ENCODE peak calls at places on chromosomes 2 and 18, in ten cellular contexts. L is IMR-90, A is suprapubic skin, P is A549, U is H1, K is ovary, Y is sigmoid colon, B is prostate gland, O is transverse colon, F is HepG2. D is an unnamed sample.

GRCh38 chr2:176534798-176535479 is 265.7 kb downstream of the MTX2 start:
- DNase-seq in L (no peak), A (no peak), P (no peak), U (no peak), K (no peak), Y (no peak), B (peak), O (no peak), F (no peak), D (no peak)

GRCh38 chr2:31384351-31384750 is 30.2 kb downstream of the XDH start:
- DNase-seq in L (peak), A (no peak), P (peak), U (no peak), K (no peak), Y (no peak), B (no peak), O (no peak), F (no peak), D (peak)

GRCh38 chr2:12106440-12107080 is 360.1 kb downstream of the LPIN1 start:
- DNase-seq in L (peak), A (no peak), P (peak), U (no peak), K (peak), Y (peak), B (no peak), O (peak), F (no peak), D (no peak)

GRCh38 chr2:113838277-113838676 is 51.6 kb upstream of the ACTR3 start:
- DNase-seq in L (no peak), A (no peak), P (no peak), U (no peak), K (no peak), Y (no peak), B (no peak), O (no peak), F (peak), D (no peak)

GRCh38 chr18:3060667-3061580 is 48.0 kb upstream of the LPIN2 start:
- DNase-seq in L (no peak), A (no peak), P (no peak), U (no peak), K (no peak), Y (no peak), B (no peak), O (no peak), F (peak), D (no peak)

GRCh38 chr2:108257757-108258331 is 18.1 kb downstream of the SULT1C3 start:
- DNase-seq in L (peak), A (no peak), P (no peak), U (no peak), K (no peak), Y (no peak), B (no peak), O (no peak), F (peak), D (no peak)

GRCh38 chr2:130759906-130760753 is 4.8 kb downstream of the AMER3 start:
- DNase-seq in L (no peak), A (no peak), P (no peak), U (no peak), K (no peak), Y (no peak), B (no peak), O (no peak), F (no peak), D (no peak)

GRCh38 chr2:18795881-18796280 is 206.5 kb upstream of the NT5C1B start:
- DNase-seq in L (peak), A (no peak), P (no peak), U (no peak), K (no peak), Y (no peak), B (no peak), O (no peak), F (no peak), D (no peak)

GRCh38 chr18:58694720-58695468 is 23.6 kb downstream of the MALT1 start:
- DNase-seq in L (no peak), A (no peak), P (no peak), U (no peak), K (no peak), Y (no peak), B (no peak), O (no peak), F (no peak), D (no peak)

GRCh38 chr2:100163605-100164004 is 21.2 kb upstream of the AFF3 start:
- DNase-seq in L (no peak), A (no peak), P (no peak), U (no peak), K (no peak), Y (no peak), B (no peak), O (no peak), F (no peak), D (no peak)

GRCh38 chr2:95121150-95121494 is 486 bp downstream of the MRPS5 start:
- DNase-seq in L (peak), A (no peak), P (no peak), U (no peak), K (no peak), Y (no peak), B (no peak), O (no peak), F (peak), D (no peak)
- TF ChIP-seq POLR2A in L (no peak), A (no peak), P (no peak), U (no peak), K (no peak), Y (no peak), B (no peak), O (no peak), F (no peak), D (no peak)

DNA sequence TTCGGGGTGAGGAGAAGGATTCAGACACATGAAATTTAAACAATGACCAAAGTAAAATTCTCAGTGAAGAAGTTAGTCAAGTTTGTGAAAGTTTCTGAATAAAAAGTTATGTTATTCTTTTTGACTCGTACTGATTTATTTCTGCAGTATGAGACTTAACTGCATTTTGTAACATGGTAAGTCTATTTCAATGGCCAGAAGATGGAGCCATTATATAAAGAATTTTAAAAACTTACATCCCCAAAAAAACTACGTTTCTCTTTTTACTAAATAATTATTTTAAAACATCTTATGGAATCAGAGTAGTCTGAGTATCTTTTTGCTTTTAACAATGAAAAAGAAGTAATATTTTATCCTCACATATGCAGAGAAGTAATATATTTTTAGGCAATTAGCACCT is 51.4 kb upstream of the SCN1A start:
- DNase-seq in L (peak), A (no peak), P (no peak), U (no peak), K (no peak), Y (no peak), B (no peak), O (no peak), F (no peak), D (no peak)
- TF ChIP-seq CTCF in L (peak), A (no peak), P (peak), U (no peak), K (no peak), Y (no peak), B (no peak), O (no peak), F (no peak), D (no peak)

DNA sequence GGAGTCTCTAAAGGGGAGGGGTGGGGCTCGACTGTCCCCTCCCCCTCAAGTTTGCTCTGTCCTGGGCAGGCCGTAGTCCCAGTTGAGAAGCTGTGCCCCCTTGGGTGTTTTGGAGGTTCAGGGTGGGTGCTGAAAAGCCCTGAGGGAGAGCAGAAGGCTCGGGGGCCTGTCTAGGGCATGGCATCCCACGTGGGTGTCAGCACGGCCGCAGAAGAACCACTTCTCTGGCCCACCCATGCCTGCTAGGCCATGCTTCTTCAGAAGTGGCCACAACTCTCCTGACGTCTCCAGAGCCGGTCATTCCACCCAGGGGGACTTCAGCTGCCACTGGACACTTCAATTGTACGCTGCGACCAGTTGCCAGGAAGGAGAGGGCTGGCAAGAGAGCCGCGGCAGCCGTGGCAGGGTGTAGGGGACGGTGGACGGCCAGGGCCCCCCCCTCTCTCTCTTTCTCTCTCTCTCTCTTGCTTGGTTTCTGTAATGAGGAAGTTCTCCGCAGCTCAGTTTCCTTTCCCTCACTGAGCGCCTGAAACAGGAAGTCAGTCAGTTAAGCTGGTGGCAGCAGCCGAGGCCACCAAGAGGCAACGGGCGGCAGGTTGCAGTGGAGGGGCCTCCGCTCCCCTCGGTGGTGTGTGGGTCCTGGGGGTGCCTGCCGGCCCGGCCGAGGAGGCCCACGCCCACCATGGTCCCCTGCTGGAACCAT is at the start of gene INPP5D:
- DNase-seq in L (no peak), A (peak), P (no peak), U (no peak), K (no peak), Y (peak), B (no peak), O (peak), F (peak), D (peak)
- TF ChIP-seq POLR2A in L (no peak), A (no peak), P (no peak), U (no peak), K (no peak), Y (no peak), B (no peak), O (peak), F (no peak), D (no peak)

GRCh38 chr2:174704061-174704460 is 60.2 kb downstream of the CHRNA1 start:
- DNase-seq in L (no peak), A (no peak), P (no peak), U (no peak), K (no peak), Y (no peak), B (no peak), O (no peak), F (no peak), D (no peak)

GRCh38 chr2:174697267-174697666 is 67.0 kb downstream of the CHRNA1 start:
- DNase-seq in L (peak), A (no peak), P (peak), U (peak), K (no peak), Y (no peak), B (no peak), O (peak), F (peak), D (peak)

GRCh38 chr2:174702541-174702940 is 61.7 kb downstream of the CHRNA1 start:
- DNase-seq in L (no peak), A (no peak), P (no peak), U (no peak), K (no peak), Y (no peak), B (no peak), O (no peak), F (no peak), D (no peak)

GRCh38 chr2:174704647-174705046 is 59.6 kb downstream of the CHRNA1 start:
- DNase-seq in L (no peak), A (no peak), P (no peak), U (no peak), K (no peak), Y (no peak), B (no peak), O (no peak), F (no peak), D (no peak)

DNA sequence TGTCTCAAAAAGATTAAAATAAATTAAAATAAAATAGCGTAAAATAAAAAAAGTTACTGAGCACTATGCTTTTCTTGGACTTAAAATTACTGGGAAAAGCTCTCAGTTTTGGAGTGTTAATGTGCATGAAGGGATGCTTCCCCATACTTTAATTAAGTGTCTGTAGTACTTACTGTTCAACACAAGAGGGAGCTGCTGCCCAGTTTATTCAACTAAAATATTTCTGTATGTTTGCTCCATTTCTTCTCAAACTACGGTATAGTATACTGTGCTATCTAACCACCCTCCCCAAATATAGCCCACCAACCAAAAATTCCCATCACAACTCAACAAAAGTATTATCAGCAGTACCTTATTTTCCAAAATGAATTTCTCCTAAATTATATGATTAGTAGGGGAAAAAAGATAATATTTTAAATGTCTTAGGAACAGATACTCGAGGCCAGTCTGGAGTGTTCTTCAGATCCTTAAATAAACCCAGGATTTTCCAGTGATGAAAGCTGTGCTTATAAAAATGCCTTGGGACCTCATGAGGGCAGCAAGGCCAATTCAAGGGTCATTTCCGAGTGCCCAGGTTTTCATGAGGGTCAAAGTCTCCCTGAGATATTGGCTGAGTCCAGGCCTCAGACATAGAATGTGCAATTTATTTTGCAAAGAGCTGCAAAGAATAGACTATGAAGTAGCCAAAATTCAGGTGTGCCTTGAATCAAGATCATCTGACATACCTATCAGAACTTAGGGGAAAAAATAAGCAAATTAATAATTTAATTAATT is 64.1 kb downstream of the CHRNA1 start:
- DNase-seq in L (peak), A (no peak), P (peak), U (no peak), K (no peak), Y (no peak), B (no peak), O (no peak), F (peak), D (no peak)
- TF ChIP-seq CTCF in L (peak), A (peak), P (peak), U (no peak), K (peak), Y (peak), B (peak), O (peak), F (peak), D (no peak)

GRCh38 chr2:160063266-160063665 is 851 bp upstream of the PLA2R1 start:
- DNase-seq in L (no peak), A (no peak), P (no peak), U (no peak), K (no peak), Y (no peak), B (no peak), O (no peak), F (no peak), D (no peak)

GRCh38 chr2:160060297-160060696 is 2.1 kb downstream of the PLA2R1 start:
- DNase-seq in L (no peak), A (no peak), P (no peak), U (no peak), K (no peak), Y (no peak), B (no peak), O (no peak), F (no peak), D (no peak)

GRCh38 chr2:160063895-160064577 is 1.6 kb upstream of the PLA2R1 start:
- DNase-seq in L (no peak), A (no peak), P (no peak), U (no peak), K (no peak), Y (no peak), B (no peak), O (no peak), F (no peak), D (no peak)

GRCh38 chr2:160061533-160062282 is 707 bp downstream of the PLA2R1 start:
- DNase-seq in L (no peak), A (no peak), P (no peak), U (no peak), K (peak), Y (peak), B (no peak), O (no peak), F (no peak), D (no peak)

DNA sequence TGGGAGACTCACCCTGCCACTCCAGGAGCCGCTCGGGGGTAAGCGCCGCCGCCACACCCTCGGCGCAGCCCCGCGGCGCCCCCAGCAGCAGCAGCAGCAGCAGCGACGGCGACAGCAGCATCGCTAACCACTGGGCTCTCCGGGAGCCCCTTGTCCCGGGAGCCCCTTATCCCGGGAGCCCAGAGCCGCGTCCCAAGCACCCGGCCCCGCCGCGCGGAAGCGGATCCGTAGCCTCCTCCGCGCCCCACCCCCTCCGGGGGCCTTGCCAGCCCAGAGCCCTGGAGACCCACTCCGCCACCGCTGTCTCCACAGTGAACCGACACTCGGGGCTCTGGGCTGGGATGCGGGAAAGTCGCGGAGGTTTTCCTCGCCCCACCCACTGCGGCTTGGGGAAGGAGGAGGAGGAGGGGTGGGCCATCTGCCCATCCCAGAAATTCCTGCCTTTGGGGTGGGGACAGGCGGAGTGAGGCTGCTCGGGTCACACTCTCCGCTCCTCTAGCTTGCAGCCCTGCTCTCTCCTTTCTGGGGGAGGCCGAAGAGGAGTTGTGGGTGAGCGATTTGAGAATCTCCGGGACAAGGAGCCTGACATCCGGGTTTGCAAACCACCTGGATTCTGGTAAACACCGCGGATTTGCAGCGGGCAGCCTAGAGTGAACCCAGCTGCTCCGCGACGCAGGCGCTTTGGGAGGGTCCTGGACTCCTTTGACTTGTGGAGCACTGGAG is at the start of gene PLA2R1:
- DNase-seq in L (peak), A (peak), P (peak), U (peak), K (peak), Y (peak), B (peak), O (peak), F (no peak), D (peak)
- TF ChIP-seq POLR2A in L (no peak), A (no peak), P (peak), U (peak), K (no peak), Y (no peak), B (peak), O (peak), F (no peak), D (no peak)

DNA sequence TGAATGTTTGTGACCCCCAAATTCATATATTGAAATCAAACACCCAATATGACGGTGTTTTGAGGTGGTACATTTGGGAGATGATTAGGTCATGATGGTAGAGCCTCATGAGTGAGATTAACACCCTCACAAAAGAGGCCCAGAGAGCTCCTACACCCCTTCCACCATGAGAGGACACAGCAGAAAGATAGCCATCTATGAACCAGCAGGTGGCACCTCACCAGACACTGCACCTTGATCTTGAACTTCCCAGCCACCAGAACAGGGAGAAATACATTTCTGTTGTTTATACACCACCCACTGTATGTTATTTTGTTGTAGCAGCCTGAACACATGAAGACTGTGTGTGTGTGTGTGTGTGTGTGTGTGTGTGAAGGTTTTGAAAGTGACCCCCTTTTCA is 58.1 kb downstream of the ST3GAL5 start:
- DNase-seq in L (no peak), A (no peak), P (peak), U (no peak), K (no peak), Y (no peak), B (no peak), O (no peak), F (no peak), D (no peak)
- TF ChIP-seq CTCF in L (no peak), A (no peak), P (peak), U (no peak), K (no peak), Y (no peak), B (no peak), O (no peak), F (peak), D (no peak)

GRCh38 chr18:51151568-51152511 is 45.6 kb downstream of the MEX3C start:
- DNase-seq in L (no peak), A (no peak), P (no peak), U (no peak), K (no peak), Y (no peak), B (no peak), O (peak), F (no peak), D (peak)
- TF ChIP-seq POLR2A in L (no peak), A (no peak), P (no peak), U (no peak), K (no peak), Y (no peak), B (no peak), O (no peak), F (no peak), D (no peak)